ENCODE peak calls at places on chromosomes 4 and X, in nine cellular contexts. A is endodermal cell, N is endothelial cell, Y is MCF 10A, O is H9, C is fibroblast of pulmonary artery, P is cardiac muscle cell, M is type B pancreatic cell, I is astrocyte. L is an unnamed sample.

GRCh38 chr4:23060776-23061175 is 368.0 kb downstream of the GBA3 start:
- DNase-seq in A (no peak), P (no peak), Y (peak; percentile 43), O (no peak), I (peak; percentile 47), M (no peak), N (no peak), C (no peak), L (no peak)

GRCh38 chrX:41561045-41561444 is 113.9 kb downstream of the NYX start:
- DNase-seq in O (no peak), P (no peak), N (peak; percentile 2), I (peak; percentile 91), Y (peak; percentile 50), A (no peak), M (no peak), C (peak; percentile 91), L (no peak)

GRCh38 chr4:89021678-89022077 is 35.3 kb downstream of the FAM13A start:
- DNase-seq in C (no peak), M (no peak), P (peak; percentile 36), Y (no peak), I (no peak), O (no peak), N (no peak), A (no peak), L (no peak)

GRCh38 chr4:14284578-14284977 is 657.1 kb upstream of the BOD1L1 start:
- DNase-seq in M (no peak), Y (no peak), P (no peak), O (no peak), I (no peak), A (no peak), N (no peak), C (no peak), L (no peak)

GRCh38 chr4:133320576-133321170 is 171.6 kb downstream of the PCDH10 start:
- DNase-seq in C (peak; percentile 52), N (peak; percentile 38), P (peak; percentile 57), O (peak; percentile 40), A (peak; percentile 53), Y (peak; percentile 51), M (no peak), I (peak; percentile 11), L (peak; percentile 6)

GRCh38 chr4:132646186-132646585 is 502.9 kb upstream of the PCDH10 start:
- DNase-seq in I (no peak), A (no peak), O (no peak), Y (peak; percentile 58), P (no peak), N (no peak), C (no peak), M (no peak), L (no peak)

GRCh38 chr4:127174731-127175130 is 458.0 kb upstream of the INTU start:
- DNase-seq in C (no peak), I (no peak), N (no peak), P (no peak), A (no peak), O (no peak), Y (no peak), M (no peak), L (no peak)

GRCh38 chr4:104491396-104491821 is 3.3 kb downstream of the CXXC4 start:
- DNase-seq in N (peak; percentile 70), O (peak; percentile 59), Y (no peak), C (peak; percentile 16), M (peak; percentile 77), A (peak; percentile 86), P (peak; percentile 76), I (peak; percentile 18), L (peak; percentile 54)

DNA sequence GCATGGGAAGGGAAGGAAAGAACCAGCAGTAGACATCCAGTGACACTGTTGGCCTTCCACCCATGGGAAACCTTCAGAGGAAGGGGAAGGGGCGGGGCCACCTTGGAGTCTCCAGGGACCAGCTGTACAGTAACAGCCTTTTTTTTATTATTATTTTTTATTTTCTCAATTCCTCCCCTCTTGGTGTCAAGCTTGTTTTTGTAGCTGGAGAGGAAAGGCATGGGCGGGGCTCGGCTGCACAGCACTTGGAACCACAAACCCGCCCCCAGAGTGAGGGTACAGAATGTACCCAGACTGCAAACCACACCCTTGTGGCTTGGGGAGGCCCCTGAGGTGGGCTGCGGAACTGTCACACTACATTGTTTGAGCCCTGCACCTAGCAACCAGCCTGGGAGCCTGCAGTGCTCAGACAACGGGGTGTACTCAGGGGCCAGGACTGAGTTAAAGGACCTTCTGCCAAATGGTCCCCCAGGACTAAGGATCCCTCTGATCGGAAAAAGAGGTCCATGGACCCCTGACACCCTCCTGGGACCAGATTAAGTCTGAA is 45.7 kb downstream of the PRPS1 start:
- DNase-seq in A (peak; percentile 72), N (no peak), P (no peak), M (no peak), O (peak; percentile 60), Y (peak; percentile 89), C (peak; percentile 95), I (peak; percentile 10), L (no peak)
- TF ChIP-seq CTCF in A (peak; percentile 30), N (no peak), P (no peak), M (no peak), O (no peak), Y (no peak), C (no peak), I (no peak), L (no peak)

GRCh38 chr4:139503622-139504166 is 49.8 kb downstream of the RAB33B start:
- DNase-seq in O (no peak), N (no peak), I (no peak), P (no peak), M (no peak), C (no peak), A (no peak), Y (no peak), L (no peak)

GRCh38 chr4:139501531-139502311 is 47.8 kb downstream of the RAB33B start:
- DNase-seq in M (no peak), N (no peak), P (no peak), C (no peak), A (no peak), Y (no peak), O (no peak), I (no peak), L (no peak)

GRCh38 chr4:139502312-139502946 is 48.5 kb downstream of the RAB33B start:
- DNase-seq in O (no peak), P (no peak), C (no peak), A (no peak), Y (no peak), M (no peak), I (no peak), N (no peak), L (no peak)

GRCh38 chr4:139506774-139507173 is 49.2 kb downstream of the SETD7 start:
- DNase-seq in N (no peak), A (no peak), P (no peak), C (no peak), M (no peak), I (no peak), Y (no peak), O (no peak), L (no peak)

DNA sequence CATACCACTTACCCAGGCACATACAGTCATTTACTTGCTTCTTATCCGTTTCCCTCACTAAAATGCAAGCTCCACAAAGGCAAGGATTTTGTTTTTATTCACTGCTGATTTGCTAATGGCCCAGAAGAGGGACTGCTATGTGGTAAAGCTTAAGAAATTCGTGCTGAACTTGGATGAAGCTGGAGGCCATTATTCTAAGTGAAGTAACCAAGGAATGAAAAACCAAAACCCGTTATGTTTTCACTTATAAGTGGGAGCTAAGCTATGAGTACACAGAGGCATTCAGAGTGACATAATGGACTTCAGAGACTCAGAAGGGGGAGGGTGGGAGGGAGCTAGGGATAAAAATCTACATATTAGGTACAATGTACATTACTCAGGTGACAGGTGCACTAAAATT is 47.2 kb downstream of the RAB33B start:
- DNase-seq in I (no peak), O (no peak), N (no peak), C (no peak), M (no peak), A (no peak), Y (no peak), P (no peak), L (no peak)
- TF ChIP-seq CTCF in I (no peak), O (no peak), N (no peak), C (no peak), M (no peak), A (no peak), Y (no peak), P (no peak), L (no peak)

GRCh38 chr4:2008921-2009650 is at the start of gene NELFA:
- DNase-seq in O (peak; percentile 96), Y (peak; percentile 96), C (peak; percentile 95), P (peak; percentile 98), I (peak; percentile 83), N (peak; percentile 89), A (peak; percentile 98), M (peak; percentile 96), L (peak; percentile 96)
- TF ChIP-seq CTCF in O (no peak), Y (no peak), C (peak; percentile 43), P (peak; percentile 32), I (no peak), N (peak; percentile 73), A (peak; percentile 70), M (peak; percentile 70), L (peak; percentile 50)

DNA sequence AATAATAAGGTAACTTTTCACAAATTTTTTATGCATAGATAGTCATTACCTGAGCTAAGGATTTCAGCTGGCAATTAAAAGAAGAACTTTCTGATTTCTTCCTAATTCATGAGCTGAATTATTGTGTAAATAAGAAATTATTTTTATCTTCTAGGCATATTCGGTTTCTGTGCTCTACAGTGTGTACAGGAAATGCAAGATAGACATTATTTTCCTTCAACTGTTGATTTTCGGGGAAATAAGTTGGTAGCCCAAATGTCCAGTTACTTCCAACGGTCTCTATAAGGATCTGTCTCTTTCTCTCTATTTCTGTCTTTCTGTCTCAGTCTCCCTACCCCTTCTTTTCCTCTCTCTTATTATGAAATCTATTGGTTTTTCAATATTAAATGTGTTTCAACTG is 137.3 kb upstream of the CLNK start:
- DNase-seq in I (no peak), A (no peak), Y (no peak), M (no peak), C (no peak), O (no peak), N (no peak), P (no peak), L (no peak)
- TF ChIP-seq CTCF in I (no peak), A (no peak), Y (no peak), M (no peak), C (no peak), O (no peak), N (no peak), P (no peak), L (no peak)

DNA sequence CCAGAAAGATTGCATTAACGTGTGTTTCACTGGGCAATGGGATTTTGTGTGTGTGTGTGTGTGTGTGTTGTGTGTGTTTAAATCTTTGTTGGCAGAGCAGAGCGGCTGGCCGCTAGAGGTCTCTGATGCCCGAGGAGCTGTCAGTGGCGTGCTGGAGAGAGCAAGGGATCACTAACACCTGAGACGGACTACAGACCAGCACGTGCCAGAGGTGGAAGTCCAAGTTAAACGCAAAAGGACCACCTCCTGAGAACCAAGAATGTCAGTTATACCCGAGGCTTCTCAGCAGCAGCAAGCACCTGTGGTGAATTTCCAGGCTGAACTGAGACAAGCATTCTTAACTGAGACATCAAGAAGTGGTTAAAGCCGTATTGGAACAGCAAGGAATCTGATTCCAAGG is 9.0 kb upstream of the SLC25A14 start:
- DNase-seq in A (peak; percentile 88), M (no peak), C (peak; percentile 52), N (peak; percentile 24), O (peak; percentile 84), P (peak; percentile 59), Y (peak; percentile 66), I (peak; percentile 36), L (peak; percentile 22)
- TF ChIP-seq CTCF in A (peak; percentile 70), M (peak; percentile 63), C (peak; percentile 51), N (no peak), O (peak; percentile 63), P (peak; percentile 53), Y (peak; percentile 51), I (peak; percentile 44), L (peak; percentile 58)

L was measured in neural crest cell.